ENCODE peak calls at places on chromosomes 16 and 17, in eight cellular contexts. J, U, A, H, F, B, Q and X are unnamed samples.

GRCh38 chr17:66123163-66123562 is 68.8 kb downstream of the CEP112 start:
- DNase-seq in J (no peak), U (peak; percentile 38), A (no peak), H (no peak), F (no peak), B (no peak), Q (no peak), X (no peak)

GRCh38 chr17:71237903-71238538 is 882.8 kb upstream of the SOX9 start:
- DNase-seq in J (no peak), U (peak; percentile 53), A (no peak), H (no peak), F (no peak), B (no peak), Q (no peak), X (no peak)

GRCh38 chr16:22370038-22370541 is 4.3 kb downstream of the CDR2 start:
- DNase-seq in J (no peak), U (peak; percentile 85), A (peak; percentile 42), H (no peak), F (no peak), B (no peak), Q (no peak), X (no peak)

GRCh38 chr16:85275533-85276249 is 163.4 kb upstream of the CIBAR2 start:
- DNase-seq in J (peak; percentile 91), U (peak; percentile 45), A (peak; percentile 51), H (peak; percentile 88), F (peak; percentile 87), B (peak; percentile 73), Q (peak; percentile 59), X (peak; percentile 82)

GRCh38 chr16:24935336-24935735 is 79.8 kb downstream of the ARHGAP17 start:
- DNase-seq in J (no peak), U (no peak), A (no peak), H (no peak), F (no peak), B (no peak), Q (no peak), X (no peak)

GRCh38 chr16:28596115-28596630 is 677 bp downstream of the SULT1A2 start:
- DNase-seq in J (no peak), U (no peak), A (no peak), H (no peak), F (no peak), B (no peak), Q (no peak), X (no peak)

GRCh38 chr16:8996891-8997290 is 33.2 kb upstream of the USP7 start:
- DNase-seq in J (no peak), U (no peak), A (no peak), H (no peak), F (no peak), B (no peak), Q (no peak), X (no peak)

GRCh38 chr17:74354123-74354522 is 7.5 kb downstream of the BTBD17 start:
- DNase-seq in J (peak; percentile 84), U (peak; percentile 11), A (no peak), H (peak; percentile 81), F (no peak), B (peak; percentile 97), Q (peak; percentile 23), X (peak; percentile 77)

GRCh38 chr17:38574712-38575111 is 31.0 kb downstream of the SRCIN1 start:
- DNase-seq in J (no peak), U (no peak), A (no peak), H (no peak), F (no peak), B (no peak), Q (no peak), X (no peak)

GRCh38 chr16:9105189-9105588 is 13.7 kb downstream of the HAPSTR1 start:
- DNase-seq in J (no peak), U (no peak), A (no peak), H (no peak), F (no peak), B (no peak), Q (no peak), X (no peak)

GRCh38 chr17:14547016-14547415 is 246.1 kb downstream of the HS3ST3B1 start:
- DNase-seq in J (no peak), U (no peak), A (no peak), H (no peak), F (no peak), B (no peak), Q (no peak), X (no peak)

GRCh38 chr17:48465884-48466283 is 35.9 kb upstream of the SKAP1 start:
- DNase-seq in J (no peak), U (no peak), A (no peak), H (no peak), F (no peak), B (no peak), Q (no peak), X (no peak)

GRCh38 chr16:20952144-20952797 is 51.7 kb downstream of the LYRM1 start:
- DNase-seq in J (no peak), U (no peak), A (no peak), H (no peak), F (no peak), B (no peak), Q (no peak), X (no peak)

GRCh38 chr16:48003226-48003907 is 152.4 kb downstream of the ABCC12 start:
- DNase-seq in J (no peak), U (peak; percentile 52), A (no peak), H (no peak), F (no peak), B (no peak), Q (no peak), X (no peak)

GRCh38 chr16:71885261-71885650 is 1.3 kb upstream of the ZNF821 start:
- DNase-seq in J (no peak), U (no peak), A (no peak), H (no peak), F (no peak), B (no peak), Q (no peak), X (no peak)

GRCh38 chr16:27240948-27241531 is 27.5 kb downstream of the NSMCE1 start:
- DNase-seq in J (no peak), U (peak; percentile 85), A (peak; percentile 73), H (no peak), F (no peak), B (no peak), Q (no peak), X (no peak)

GRCh38 chr16:12229759-12230594 is 253.4 kb downstream of the SNX29 start:
- DNase-seq in J (no peak), U (peak; percentile 72), A (no peak), H (no peak), F (no peak), B (no peak), Q (no peak), X (no peak)

GRCh38 chr16:64469906-64470702 is 651.8 kb downstream of the CDH11 start:
- DNase-seq in J (no peak), U (no peak), A (peak; percentile 8), H (no peak), F (peak; percentile 59), B (no peak), Q (no peak), X (no peak)
- TF ChIP-seq CTCF in J (no peak), U (peak; percentile 25), A (peak; percentile 18), H (no peak), F (no peak), B (peak; percentile 5), Q (no peak), X (no peak)

GRCh38 chr16:79168321-79168720 is 432.2 kb downstream of the MAF start:
- DNase-seq in J (no peak), U (no peak), A (no peak), H (no peak), F (no peak), B (no peak), Q (no peak), X (no peak)

GRCh38 chr16:79170565-79171242 is 429.8 kb downstream of the MAF start:
- DNase-seq in J (no peak), U (peak; percentile 55), A (no peak), H (no peak), F (no peak), B (no peak), Q (no peak), X (peak; percentile 29)

GRCh38 chr16:79167893-79168292 is 432.6 kb downstream of the MAF start:
- DNase-seq in J (no peak), U (no peak), A (no peak), H (no peak), F (no peak), B (no peak), Q (no peak), X (no peak)

GRCh38 chr16:79171504-79172240 is 428.9 kb downstream of the MAF start:
- DNase-seq in J (no peak), U (no peak), A (no peak), H (no peak), F (no peak), B (no peak), Q (no peak), X (no peak)

GRCh38 chr16:79169239-79169638 is 431.3 kb downstream of the MAF start:
- DNase-seq in J (no peak), U (peak; percentile 28), A (no peak), H (no peak), F (no peak), B (no peak), Q (no peak), X (peak; percentile 26)
- TF ChIP-seq CTCF in J (no peak), U (no peak), A (no peak), H (no peak), F (no peak), B (no peak), Q (no peak), X (no peak)

GRCh38 chr17:45103269-45103795 is 29.0 kb downstream of the PLCD3 start:
- DNase-seq in J (no peak), U (no peak), A (no peak), H (no peak), F (no peak), B (peak; percentile 81), Q (no peak), X (no peak)
- TF ChIP-seq CTCF in J (no peak), U (no peak), A (no peak), H (no peak), F (no peak), B (no peak), Q (no peak), X (no peak)

GRCh38 chr17:8542599-8542998 is 87.9 kb downstream of the MYH10 start:
- DNase-seq in J (no peak), U (no peak), A (no peak), H (no peak), F (no peak), B (no peak), Q (no peak), X (no peak)

GRCh38 chr17:8534498-8535188 is 95.9 kb downstream of the MYH10 start:
- DNase-seq in J (no peak), U (no peak), A (no peak), H (no peak), F (no peak), B (no peak), Q (no peak), X (no peak)

GRCh38 chr17:8532021-8532420 is 96.3 kb downstream of the NDEL1 start:
- DNase-seq in J (no peak), U (no peak), A (no peak), H (no peak), F (no peak), B (no peak), Q (no peak), X (peak; percentile 25)

GRCh38 chr17:8537734-8538133 is 92.8 kb downstream of the MYH10 start:
- DNase-seq in J (no peak), U (no peak), A (no peak), H (no peak), F (no peak), B (no peak), Q (no peak), X (no peak)
- TF ChIP-seq CTCF in J (no peak), U (no peak), A (no peak), H (no peak), F (no peak), B (no peak), Q (no peak), X (no peak)